ENCODE peak calls at places on chromosome 3, in five cellular contexts. V, L, S, U and R are unnamed samples.

GRCh38 chr3:16998236-16998923 is 113.6 kb downstream of the PLCL2 start:
- DNase-seq in S (no peak), U (no peak), V (no peak), L (no peak), R (no peak)

GRCh38 chr3:120558784-120559227 is 37.3 kb upstream of the NDUFB4 start:
- DNase-seq in L (peak; percentile 82), V (peak; percentile 82), S (peak; percentile 95), U (peak; percentile 93), R (peak; percentile 63)

GRCh38 chr3:62662680-62663079 is 212.5 kb downstream of the CADPS start:
- DNase-seq in L (no peak), U (no peak), V (no peak), S (no peak), R (no peak)

GRCh38 chr3:49296781-49297420 is 19.9 kb upstream of the C3orf62 start:
- DNase-seq in V (peak; percentile 19), U (no peak), L (no peak), S (no peak), R (no peak)

GRCh38 chr3:37991823-37992222 is 1.2 kb downstream of the VILL start:
- DNase-seq in S (no peak), V (no peak), L (no peak), U (no peak), R (no peak)

GRCh38 chr3:193865339-193865738 is 270.6 kb upstream of the HES1 start:
- DNase-seq in S (no peak), L (no peak), V (no peak), U (no peak), R (peak; percentile 42)

GRCh38 chr3:112671930-112672715 is 31.2 kb upstream of the CCDC80 start:
- DNase-seq in L (peak; percentile 99), S (no peak), V (no peak), U (peak; percentile 49), R (no peak)

GRCh38 chr3:159260049-159260662 is 458.3 kb downstream of the MFSD1 start:
- DNase-seq in V (peak; percentile 33), L (peak; percentile 77), S (peak; percentile 77), U (peak; percentile 82), R (peak; percentile 11)

GRCh38 chr3:179430277-179430870 is 20.9 kb downstream of the GNB4 start:
- DNase-seq in L (no peak), S (no peak), U (no peak), V (no peak), R (no peak)

GRCh38 chr3:127211118-127212060 is 18.5 kb downstream of the PRR23E start:
- DNase-seq in U (no peak), V (peak; percentile 3), S (no peak), L (no peak), R (no peak)

GRCh38 chr3:145952541-145952940 is 208.4 kb downstream of the PLOD2 start:
- DNase-seq in S (no peak), U (no peak), V (no peak), L (peak; percentile 99), R (no peak)

GRCh38 chr3:34174740-34175139 is 376.3 kb downstream of the PDCD6IP start:
- DNase-seq in V (no peak), L (no peak), U (no peak), S (no peak), R (no peak)

GRCh38 chr3:12557472-12558105 is 702 bp downstream of the MKRN2 start:
- DNase-seq in L (peak; percentile 49), U (no peak), V (no peak), S (no peak), R (no peak)

GRCh38 chr3:151837057-151837456 is 23.1 kb downstream of the AADAC start:
- DNase-seq in V (peak; percentile 37), S (peak; percentile 42), L (peak; percentile 85), U (peak; percentile 66), R (no peak)

GRCh38 chr3:93906245-93906644 is 67.5 kb downstream of the PROS1 start:
- DNase-seq in U (no peak), S (no peak), L (no peak), V (no peak), R (no peak)

GRCh38 chr3:75232216-75232615 is 431.9 kb upstream of the FRG2C start:
- DNase-seq in U (no peak), S (no peak), L (no peak), V (no peak), R (no peak)

GRCh38 chr3:114446605-114447004 is 152.8 kb downstream of the TIGIT start:
- DNase-seq in U (no peak), S (no peak), V (peak; percentile 31), L (no peak), R (no peak)

GRCh38 chr3:133943639-133944131 is 48.0 kb upstream of the RAB6B start:
- DNase-seq in L (peak; percentile 99), V (peak; percentile 25), U (peak; percentile 75), S (no peak), R (no peak)

GRCh38 chr3:7285502-7285901 is 424.6 kb downstream of the GRM7 start:
- DNase-seq in S (peak; percentile 29), L (no peak), U (no peak), V (no peak), R (no peak)

GRCh38 chr3:39401983-39402382 is 4.5 kb upstream of the RPSA start:
- DNase-seq in S (no peak), V (no peak), U (no peak), L (no peak), R (no peak)

GRCh38 chr3:39396690-39397089 is 9.8 kb upstream of the RPSA start:
- DNase-seq in V (no peak), U (no peak), L (no peak), S (no peak), R (no peak)

DNA sequence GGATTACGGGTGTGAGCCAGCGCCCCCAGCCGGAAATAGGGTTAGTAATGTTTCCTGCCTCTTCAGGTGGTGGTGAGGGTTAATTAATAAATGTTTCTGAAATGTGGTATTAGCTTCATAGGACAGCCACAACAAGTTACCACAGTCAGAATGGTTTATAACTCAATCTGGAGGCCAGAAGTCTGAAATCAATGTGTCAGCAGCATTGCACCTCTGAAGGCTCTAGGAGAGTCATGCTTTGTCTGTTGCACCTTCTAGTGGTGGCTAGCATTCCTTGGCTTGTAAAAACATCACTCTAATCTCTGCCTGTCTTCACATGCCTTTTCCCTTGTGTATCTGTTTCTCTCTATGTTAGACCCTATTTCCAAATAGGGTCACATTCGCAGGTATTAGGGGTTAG is 7.8 kb upstream of the RPSA start:
- DNase-seq in L (no peak), V (no peak), U (no peak), S (no peak), R (no peak)
- H3K36me3 ChIP-seq in L (peaks cover 2% of the 10 kb centered on the region), V (no peaks in the 10 kb centered on the region), U (no peaks in the 10 kb centered on the region), S (peaks cover 6% of the 10 kb centered on the region), R (peaks cover 10% of the 10 kb centered on the region)

DNA sequence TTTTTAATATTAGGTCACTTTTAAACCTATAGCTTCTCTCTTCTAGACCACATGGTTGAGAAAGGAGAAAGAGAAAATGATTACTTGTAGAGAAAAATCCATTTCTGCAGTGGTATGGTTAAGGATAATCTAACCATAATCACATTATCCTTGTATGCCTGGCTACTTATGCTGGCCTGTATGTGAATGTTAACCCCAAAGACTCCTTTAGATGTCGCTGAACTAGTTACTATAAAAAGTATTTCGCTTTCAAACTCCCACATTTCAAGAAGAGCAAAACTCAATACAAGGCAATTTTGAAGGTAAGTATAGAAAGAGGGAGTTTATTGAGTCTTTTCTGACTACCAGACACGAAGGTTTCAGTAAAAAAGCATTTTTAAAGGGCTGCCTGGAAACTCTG is 2.2 kb downstream of the KCTD6 start:
- DNase-seq in U (no peak), S (no peak), L (no peak), V (no peak), R (no peak)
- TF ChIP-seq CTCF in U (peak; percentile 18), S (no peak), L (no peak), V (no peak), R (no peak)

GRCh38 chr3:124463234-124463633 is 267.0 kb upstream of the UMPS start:
- DNase-seq in S (no peak), L (no peak), V (no peak), U (no peak), R (no peak)

GRCh38 chr3:124467980-124468902 is 262.0 kb upstream of the UMPS start:
- DNase-seq in S (peak; percentile 73), L (peak; percentile 26), U (peak; percentile 68), V (peak; percentile 17), R (peak; percentile 25)
- H3K4me3 ChIP-seq in S (no peak overlapping the region), L (no peak overlapping the region), U (no peak overlapping the region), V (no peak overlapping the region), R (no peak overlapping the region)

DNA sequence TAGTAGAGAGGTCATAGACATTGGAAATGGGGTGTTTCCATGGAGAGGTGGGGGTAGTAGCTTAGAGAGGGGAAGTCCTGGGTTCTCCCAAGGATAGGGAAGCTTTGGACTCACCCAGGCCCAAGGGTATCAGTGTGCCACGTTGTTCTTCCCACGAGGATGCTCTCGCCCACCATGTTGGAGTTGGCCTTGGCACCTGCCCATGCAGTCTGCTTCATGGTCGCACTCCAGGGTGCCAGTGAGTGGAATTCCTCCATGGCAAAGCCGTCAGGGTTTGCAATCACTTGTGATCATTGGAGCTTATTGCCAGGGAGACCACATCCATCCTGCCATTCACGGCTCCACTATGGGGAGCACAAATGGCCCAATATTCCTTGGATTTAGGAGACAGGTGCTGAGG is 60.6 kb downstream of the GRIP2 start:
- DNase-seq in L (no peak), S (no peak), V (no peak), U (no peak), R (no peak)
- H3K36me3 ChIP-seq in L (peaks cover 2% of the 10 kb centered on the region), S (no peaks in the 10 kb centered on the region), V (no peaks in the 10 kb centered on the region), U (peaks cover 4% of the 10 kb centered on the region), R (peaks cover 25% of the 10 kb centered on the region)

GRCh38 chr3:98326494-98326893 is 27.2 kb upstream of the OR5K4 start:
- DNase-seq in L (no peak), U (no peak), S (no peak), V (no peak), R (no peak)
- TF ChIP-seq CTCF in L (no peak), U (no peak), S (no peak), V (no peak), R (no peak)

DNA sequence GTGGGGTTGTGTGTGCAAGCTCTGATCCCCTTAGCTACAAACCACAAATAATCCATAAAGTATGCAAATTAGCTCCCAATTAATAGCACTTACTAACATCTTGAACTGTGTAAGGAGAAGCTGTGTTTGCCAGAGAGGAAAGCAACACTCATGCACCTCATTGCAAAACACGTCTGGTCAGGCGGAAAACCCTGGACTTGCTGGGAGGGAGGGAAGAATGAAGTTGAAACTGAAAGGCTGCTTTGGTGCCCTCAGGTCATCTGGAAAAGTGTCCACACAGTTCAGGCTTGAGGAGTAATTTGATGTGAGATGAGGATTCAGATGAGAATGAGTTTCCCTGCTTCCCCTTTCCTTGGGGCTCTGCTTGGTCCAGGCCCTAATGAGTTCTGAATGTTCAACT is 185.5 kb upstream of the ANKRD28 start:
- DNase-seq in U (no peak), V (no peak), S (no peak), L (peak; percentile 74), R (no peak)
- H3K4me3 ChIP-seq in U (no peak overlapping the region), V (no peak overlapping the region), S (no peak overlapping the region), L (peak overlapping the region; percentile 36), R (no peak overlapping the region)